ENCODE peak calls at places on chromosomes 11 and 22, in seven cellular contexts. One of them, this sample, is unnamed.
A peak's percentile ranks its signal among the peaks of the same experiment; 100 is the strongest.

GRCh38 chr11:93783362-93783761 is 720 bp upstream of the MED17 start:
- DNase-seq in left ventricle myocardium inferior: no peak
- DNase-seq in small intestine: no peak
- DNase-seq in uterus: no peak
- DNase-seq in AG04450: no peak
- DNase-seq in stomach: no peak
- DNase-seq in pancreas: no peak
- DNase-seq in this sample: no peak

GRCh38 chr22:40635940-40636379 is 559 bp downstream of the MRTFA start:
- DNase-seq in left ventricle myocardium inferior: no peak
- DNase-seq in small intestine: peak; percentile 39
- DNase-seq in uterus: peak; percentile 28
- DNase-seq in AG04450: no peak
- DNase-seq in stomach: peak; percentile 30
- DNase-seq in pancreas: peak; percentile 76
- DNase-seq in this sample: no peak

GRCh38 chr22:39290724-39291161 is 28.7 kb downstream of the RPL3 start:
- DNase-seq in left ventricle myocardium inferior: peak; percentile 86
- DNase-seq in small intestine: no peak
- DNase-seq in uterus: peak; percentile 75
- DNase-seq in AG04450: no peak
- DNase-seq in stomach: peak; percentile 63
- DNase-seq in pancreas: peak; percentile 97
- DNase-seq in this sample: peak; percentile 92

GRCh38 chr11:64246874-64247728 is at the start of gene PPP1R14B:
- DNase-seq in left ventricle myocardium inferior: peak; percentile 92
- DNase-seq in small intestine: peak; percentile 86
- DNase-seq in uterus: peak; percentile 87
- DNase-seq in AG04450: peak; percentile 49
- DNase-seq in stomach: peak; percentile 89
- DNase-seq in pancreas: peak; percentile 95
- DNase-seq in this sample: peak; percentile 91

GRCh38 chr11:112270551-112271180 is 10.0 kb upstream of the PLET1 start:
- DNase-seq in left ventricle myocardium inferior: no peak
- DNase-seq in small intestine: no peak
- DNase-seq in uterus: no peak
- DNase-seq in AG04450: no peak
- DNase-seq in stomach: no peak
- DNase-seq in pancreas: no peak
- DNase-seq in this sample: no peak

GRCh38 chr11:102112654-102112926 is 2.3 kb downstream of the YAP1 start:
- DNase-seq in left ventricle myocardium inferior: no peak
- DNase-seq in small intestine: no peak
- DNase-seq in uterus: no peak
- DNase-seq in AG04450: no peak
- DNase-seq in stomach: no peak
- DNase-seq in pancreas: no peak
- DNase-seq in this sample: no peak

GRCh38 chr22:21641417-21641794 is 696 bp upstream of the SDF2L1 start:
- DNase-seq in left ventricle myocardium inferior: no peak
- DNase-seq in small intestine: peak; percentile 54
- DNase-seq in uterus: no peak
- DNase-seq in AG04450: no peak
- DNase-seq in stomach: peak; percentile 53
- DNase-seq in pancreas: peak; percentile 53
- DNase-seq in this sample: no peak

GRCh38 chr22:35842954-35843353 is 125.3 kb downstream of the APOL5 start:
- DNase-seq in left ventricle myocardium inferior: no peak
- DNase-seq in small intestine: peak; percentile 57
- DNase-seq in uterus: no peak
- DNase-seq in AG04450: no peak
- DNase-seq in stomach: no peak
- DNase-seq in pancreas: no peak
- DNase-seq in this sample: peak; percentile 40

GRCh38 chr22:20569059-20570058 is 61.9 kb downstream of the MED15 start:
- DNase-seq in left ventricle myocardium inferior: peak; percentile 61
- DNase-seq in small intestine: peak; percentile 58
- DNase-seq in uterus: peak; percentile 71
- DNase-seq in AG04450: peak; percentile 94
- DNase-seq in stomach: peak; percentile 71
- DNase-seq in pancreas: peak; percentile 68
- DNase-seq in this sample: peak; percentile 55

GRCh38 chr22:20885557-20886323 is 26.9 kb downstream of the SNAP29 start:
- DNase-seq in left ventricle myocardium inferior: peak; percentile 75
- DNase-seq in small intestine: peak; percentile 88
- DNase-seq in uterus: peak; percentile 70
- DNase-seq in AG04450: peak; percentile 62
- DNase-seq in stomach: peak; percentile 83
- DNase-seq in pancreas: peak; percentile 91
- DNase-seq in this sample: peak; percentile 93

GRCh38 chr22:29394931-29395581 is 6.7 kb upstream of the AP1B1 start:
- DNase-seq in left ventricle myocardium inferior: peak; percentile 64
- DNase-seq in small intestine: peak; percentile 85
- DNase-seq in uterus: peak; percentile 64
- DNase-seq in AG04450: peak; percentile 46
- DNase-seq in stomach: peak; percentile 75
- DNase-seq in pancreas: no peak
- DNase-seq in this sample: peak; percentile 72

GRCh38 chr11:47254381-47254780 is 3.4 kb upstream of the NR1H3 start:
- DNase-seq in left ventricle myocardium inferior: no peak
- DNase-seq in small intestine: no peak
- DNase-seq in uterus: no peak
- DNase-seq in AG04450: no peak
- DNase-seq in stomach: no peak
- DNase-seq in pancreas: no peak
- DNase-seq in this sample: no peak

GRCh38 chr11:116030697-116031331 is 526.6 kb upstream of the CADM1 start:
- DNase-seq in left ventricle myocardium inferior: no peak
- DNase-seq in small intestine: no peak
- DNase-seq in uterus: no peak
- DNase-seq in AG04450: no peak
- DNase-seq in stomach: no peak
- DNase-seq in pancreas: no peak
- DNase-seq in this sample: no peak

DNA sequence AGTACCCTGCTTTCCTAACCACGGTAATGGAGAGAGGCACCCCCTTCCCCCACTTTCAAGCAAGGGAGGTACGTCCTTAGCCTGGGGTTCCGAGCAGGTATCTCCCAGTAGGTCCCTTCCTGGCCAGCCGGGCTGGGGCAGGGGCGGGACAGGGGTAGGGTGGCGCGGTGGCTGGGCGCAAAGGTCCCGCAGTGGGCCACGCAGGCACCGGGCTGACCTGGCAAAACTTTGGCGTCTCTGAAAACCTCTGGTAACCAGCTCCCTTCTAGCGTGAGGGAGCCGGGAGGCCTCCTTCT is 323 bp upstream of the P2RY2 start:
- DNase-seq in left ventricle myocardium inferior: no peak
- DNase-seq in small intestine: no peak
- DNase-seq in uterus: no peak
- DNase-seq in AG04450: no peak
- DNase-seq in stomach: no peak
- DNase-seq in pancreas: no peak
- DNase-seq in this sample: no peak
- H3K27ac ChIP-seq in left ventricle myocardium inferior: peak overlapping the region; percentile 90
- H3K27ac ChIP-seq in small intestine: peak overlapping the region; percentile 90
- H3K27ac ChIP-seq in uterus: no peak overlapping the region
- H3K27ac ChIP-seq in AG04450: no peak overlapping the region
- H3K27ac ChIP-seq in stomach: peak overlapping the region; percentile 18
- H3K27ac ChIP-seq in pancreas: peak overlapping the region; percentile 33
- H3K27ac ChIP-seq in this sample: peak overlapping the region; percentile 29

GRCh38 chr11:94871491-94872185 is 101.7 kb downstream of the CWC15 start:
- DNase-seq in left ventricle myocardium inferior: no peak
- DNase-seq in small intestine: no peak
- DNase-seq in uterus: no peak
- DNase-seq in AG04450: no peak
- DNase-seq in stomach: no peak
- DNase-seq in pancreas: no peak
- DNase-seq in this sample: no peak
- H3K27me3 ChIP-seq in left ventricle myocardium inferior: no peaks in the 10 kb centered on the region
- H3K27me3 ChIP-seq in small intestine: no peaks in the 10 kb centered on the region
- H3K27me3 ChIP-seq in uterus: no peaks in the 10 kb centered on the region
- H3K27me3 ChIP-seq in AG04450: no peaks in the 10 kb centered on the region
- H3K27me3 ChIP-seq in stomach: no peaks in the 10 kb centered on the region
- H3K27me3 ChIP-seq in pancreas: no peaks in the 10 kb centered on the region
- H3K27me3 ChIP-seq in this sample: no peaks in the 10 kb centered on the region

GRCh38 chr11:103326070-103326794 is 217.0 kb downstream of the DYNC2H1 start:
- DNase-seq in left ventricle myocardium inferior: no peak
- DNase-seq in small intestine: peak; percentile 57
- DNase-seq in uterus: no peak
- DNase-seq in AG04450: peak; percentile 45
- DNase-seq in stomach: no peak
- DNase-seq in pancreas: peak; percentile 37
- DNase-seq in this sample: no peak
- H3K4me3 ChIP-seq in left ventricle myocardium inferior: no peak overlapping the region
- H3K4me3 ChIP-seq in small intestine: no peak overlapping the region
- H3K4me3 ChIP-seq in uterus: no peak overlapping the region
- H3K4me3 ChIP-seq in AG04450: no peak overlapping the region
- H3K4me3 ChIP-seq in stomach: no peak overlapping the region
- H3K4me3 ChIP-seq in pancreas: no peak overlapping the region
- H3K4me3 ChIP-seq in this sample: no peak overlapping the region

GRCh38 chr11:125457814-125458343 is 38.2 kb downstream of the FEZ1 start:
- DNase-seq in left ventricle myocardium inferior: peak; percentile 72
- DNase-seq in small intestine: peak; percentile 9
- DNase-seq in uterus: peak; percentile 23
- DNase-seq in AG04450: peak; percentile 30
- DNase-seq in stomach: no peak
- DNase-seq in pancreas: no peak
- DNase-seq in this sample: no peak
- H3K27ac ChIP-seq in left ventricle myocardium inferior: peak overlapping the region; percentile 84
- H3K27ac ChIP-seq in small intestine: no peak overlapping the region
- H3K27ac ChIP-seq in uterus: no peak overlapping the region
- H3K27ac ChIP-seq in AG04450: peak overlapping the region; percentile 58
- H3K27ac ChIP-seq in stomach: no peak overlapping the region
- H3K27ac ChIP-seq in pancreas: no peak overlapping the region
- H3K27ac ChIP-seq in this sample: no peak overlapping the region

GRCh38 chr11:70055444-70055843 is 22.7 kb upstream of the ANO1 start:
- DNase-seq in left ventricle myocardium inferior: no peak
- DNase-seq in small intestine: no peak
- DNase-seq in uterus: no peak
- DNase-seq in AG04450: no peak
- DNase-seq in stomach: no peak
- DNase-seq in pancreas: no peak
- DNase-seq in this sample: no peak
- H3K27me3 ChIP-seq in left ventricle myocardium inferior: peaks cover 35% of the 10 kb centered on the region
- H3K27me3 ChIP-seq in small intestine: peaks cover under 1% of the 10 kb centered on the region
- H3K27me3 ChIP-seq in uterus: no peaks in the 10 kb centered on the region
- H3K27me3 ChIP-seq in AG04450: peaks cover 4% of the 10 kb centered on the region
- H3K27me3 ChIP-seq in stomach: peaks cover under 1% of the 10 kb centered on the region
- H3K27me3 ChIP-seq in pancreas: no peaks in the 10 kb centered on the region
- H3K27me3 ChIP-seq in this sample: no peaks in the 10 kb centered on the region

GRCh38 chr11:122976396-122976733 is 5.3 kb downstream of the BSX start:
- DNase-seq in left ventricle myocardium inferior: no peak
- DNase-seq in small intestine: no peak
- DNase-seq in uterus: no peak
- DNase-seq in AG04450: no peak
- DNase-seq in stomach: no peak
- DNase-seq in pancreas: no peak
- DNase-seq in this sample: no peak
- H3K4me3 ChIP-seq in left ventricle myocardium inferior: peak overlapping the region; percentile 51
- H3K4me3 ChIP-seq in small intestine: no peak overlapping the region
- H3K4me3 ChIP-seq in uterus: no peak overlapping the region
- H3K4me3 ChIP-seq in AG04450: no peak overlapping the region
- H3K4me3 ChIP-seq in stomach: no peak overlapping the region
- H3K4me3 ChIP-seq in pancreas: no peak overlapping the region
- H3K4me3 ChIP-seq in this sample: no peak overlapping the region

DNA sequence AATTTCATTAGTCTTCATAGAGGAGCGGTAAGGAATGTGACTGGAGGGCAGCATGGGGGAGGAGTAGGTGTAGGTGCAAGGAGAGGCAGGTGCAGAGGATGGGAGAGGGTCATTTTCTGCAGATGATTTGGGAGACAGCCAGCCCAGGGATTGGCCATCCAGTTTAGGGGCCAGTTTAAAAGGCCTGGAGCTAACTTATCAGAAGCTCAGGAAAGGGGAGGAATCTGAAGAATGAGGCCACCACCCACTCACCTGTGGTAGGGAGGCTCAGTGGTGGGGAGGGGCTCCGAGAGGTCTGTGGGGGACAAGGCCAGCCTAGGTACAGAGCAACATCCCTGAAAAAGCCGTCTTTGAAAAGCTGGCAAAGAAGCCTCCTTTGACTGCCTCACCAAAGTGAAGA is 110.8 kb upstream of the TMEM45B start:
- DNase-seq in left ventricle myocardium inferior: no peak
- DNase-seq in small intestine: no peak
- DNase-seq in uterus: no peak
- DNase-seq in AG04450: no peak
- DNase-seq in stomach: no peak
- DNase-seq in pancreas: no peak
- DNase-seq in this sample: no peak
- H3K27ac ChIP-seq in left ventricle myocardium inferior: no peak overlapping the region
- H3K27ac ChIP-seq in small intestine: no peak overlapping the region
- H3K27ac ChIP-seq in uterus: no peak overlapping the region
- H3K27ac ChIP-seq in AG04450: no peak overlapping the region
- H3K27ac ChIP-seq in stomach: no peak overlapping the region
- H3K27ac ChIP-seq in pancreas: no peak overlapping the region
- H3K27ac ChIP-seq in this sample: no peak overlapping the region